ENCODE peak calls at places on chromosomes 3 and 15, in four cellular contexts. O is AG04449; S is amniotic stem cell; A is stimulated activated effector memory CD8-positive, alpha-beta T cell treated with anti-CD3 and anti-CD28 coated beads, Interleukin-12 subunit alpha, Interleukin-12 subunit beta, amount 100 ng/mL, for 72 hours. L is an unnamed sample.

GRCh38 chr3:10772230-10773161 is 43.5 kb upstream of the SLC6A11 start:
- DNase-seq in O (no peak), S (no peak), A (no peak), L (no peak)

GRCh38 chr15:90638241-90638691 is 78.9 kb upstream of the BLM start:
- DNase-seq in O (no peak), S (no peak), A (no peak), L (no peak)

GRCh38 chr3:111845996-111846395 is 13.1 kb upstream of the PHLDB2 start:
- DNase-seq in O (no peak), S (no peak), A (no peak), L (no peak)

GRCh38 chr3:8865697-8866096 is 96.3 kb upstream of the OXTR start:
- DNase-seq in O (no peak), S (no peak), A (no peak), L (no peak)

GRCh38 chr3:197219627-197220026 is 78.8 kb downstream of the DLG1 start:
- DNase-seq in O (no peak), S (no peak), A (no peak), L (no peak)

GRCh38 chr15:26615188-26615926 is 157.5 kb downstream of the GABRB3 start:
- DNase-seq in O (no peak), S (no peak), A (no peak), L (no peak)

GRCh38 chr3:13574798-13575451 is 26.0 kb downstream of the FBLN2 start:
- DNase-seq in O (no peak), S (no peak), A (no peak), L (no peak)

GRCh38 chr15:51721199-51721960 is 16.1 kb downstream of the LYSMD2 start:
- DNase-seq in O (no peak), S (no peak), A (no peak), L (no peak)

GRCh38 chr15:58549013-58549779 is 117.4 kb downstream of the LIPC start:
- DNase-seq in O (no peak), S (no peak), A (no peak), L (no peak)

GRCh38 chr3:155634121-155634719 is 110.7 kb downstream of the PLCH1 start:
- DNase-seq in O (no peak), S (no peak), A (no peak), L (no peak)

GRCh38 chr3:156180077-156180476 is 59.7 kb downstream of the KCNAB1 start:
- DNase-seq in O (peak), S (no peak), A (no peak), L (no peak)

GRCh38 chr15:99558571-99558970 is 7.2 kb upstream of the MEF2A start:
- DNase-seq in O (no peak), S (no peak), A (no peak), L (no peak)

GRCh38 chr3:155391583-155391982 is 98.1 kb upstream of the STRIT1 start:
- DNase-seq in O (peak), S (peak), A (no peak), L (no peak)

GRCh38 chr3:127448161-127448561 is 142.4 kb downstream of the TPRA1 start:
- DNase-seq in O (no peak), S (no peak), A (no peak), L (no peak)

GRCh38 chr3:114274929-114275328 is 18.9 kb upstream of the TIGIT start:
- DNase-seq in O (no peak), S (no peak), A (no peak), L (peak)

GRCh38 chr15:52635908-52636307 is 43.3 kb downstream of the ATOSA start:
- DNase-seq in O (no peak), S (no peak), A (no peak), L (no peak)

GRCh38 chr3:12655701-12656100 is 8.2 kb downstream of the RAF1 start:
- DNase-seq in O (no peak), S (no peak), A (no peak), L (no peak)

GRCh38 chr15:60798821-60799220 is 319.9 kb upstream of the ICE2 start:
- DNase-seq in O (peak), S (peak), A (no peak), L (peak)

GRCh38 chr3:13073042-13073906 is at the start of gene IQSEC1:
- DNase-seq in O (no peak), S (no peak), A (peak), L (peak)

GRCh38 chr3:111884411-111885018 is 25.4 kb downstream of the PHLDB2 start:
- DNase-seq in O (no peak), S (no peak), A (no peak), L (no peak)

GRCh38 chr3:73813291-73813977 is 188.7 kb upstream of the PDZRN3 start:
- DNase-seq in O (no peak), S (no peak), A (no peak), L (no peak)

GRCh38 chr3:113238503-113238902 is 27.1 kb downstream of the BOC start:
- DNase-seq in O (no peak), S (no peak), A (no peak), L (no peak)

GRCh38 chr15:48143856-48144255 is 23.1 kb downstream of the SLC24A5 start:
- DNase-seq in O (no peak), S (no peak), A (no peak), L (no peak)

GRCh38 chr3:186220365-186220764 is 111.5 kb upstream of the ETV5 start:
- DNase-seq in O (no peak), S (no peak), A (no peak), L (peak)

GRCh38 chr3:38567498-38567897 is 71.4 kb downstream of the EXOG start:
- DNase-seq in O (no peak), S (no peak), A (no peak), L (no peak)

GRCh38 chr3:184337315-184337714 is at the start of gene FAM131A:
- DNase-seq in O (no peak), S (no peak), A (no peak), L (no peak)

GRCh38 chr15:48832648-48833047 is 21.8 kb upstream of the CEP152 start:
- DNase-seq in O (no peak), S (no peak), A (no peak), L (no peak)

GRCh38 chr3:118842147-118842863 is 192.3 kb downstream of the IGSF11 start:
- DNase-seq in O (no peak), S (no peak), A (no peak), L (peak)

GRCh38 chr3:33439421-33440327 is 531 bp downstream of the UBP1 start:
- DNase-seq in O (no peak), S (peak), A (peak), L (peak)

GRCh38 chr3:38084019-38084968 is 45.3 kb downstream of the DLEC1 start:
- DNase-seq in O (no peak), S (no peak), A (no peak), L (no peak)

GRCh38 chr3:47007001-47007400 is 27.5 kb downstream of the NBEAL2 start:
- DNase-seq in O (no peak), S (no peak), A (no peak), L (no peak)

GRCh38 chr15:99343836-99344551 is 92.7 kb downstream of the LRRC28 start:
- DNase-seq in O (no peak), S (no peak), A (no peak), L (no peak)